ENCODE peak calls at places on chromosome X, in eight cellular contexts. One of them, this sample, is unnamed.

GRCh38 chrX:14377427-14377826 is 151.9 kb upstream of the GLRA2 start:
- DNase-seq in A549: no peak
- DNase-seq in psoas muscle: no peak
- DNase-seq in GM12892: no peak
- DNase-seq in fibroblast of lung: no peak
- DNase-seq in MCF 10A: no peak
- DNase-seq in amniotic stem cell: no peak
- DNase-seq in activated T-helper 1 cell treated with Interleukin-2 at 50 U/mL for 16 hours: no peak
- DNase-seq in this sample: no peak

GRCh38 chrX:2673611-2674010 is 17.5 kb upstream of the CD99 start:
- DNase-seq in A549: no peak
- DNase-seq in psoas muscle: no peak
- DNase-seq in GM12892: no peak
- DNase-seq in fibroblast of lung: no peak
- DNase-seq in MCF 10A: no peak
- DNase-seq in amniotic stem cell: no peak
- DNase-seq in activated T-helper 1 cell treated with Interleukin-2 at 50 U/mL for 16 hours: no peak
- DNase-seq in this sample: no peak

GRCh38 chrX:48945517-48946348 is 11.7 kb downstream of the OTUD5 start:
- DNase-seq in A549: peak
- DNase-seq in psoas muscle: no peak
- DNase-seq in GM12892: no peak
- DNase-seq in fibroblast of lung: peak
- DNase-seq in MCF 10A: peak
- DNase-seq in amniotic stem cell: peak
- DNase-seq in activated T-helper 1 cell treated with Interleukin-2 at 50 U/mL for 16 hours: peak
- DNase-seq in this sample: peak

GRCh38 chrX:38538134-38538533 is 23.2 kb upstream of the TSPAN7 start:
- DNase-seq in A549: no peak
- DNase-seq in psoas muscle: no peak
- DNase-seq in GM12892: no peak
- DNase-seq in fibroblast of lung: no peak
- DNase-seq in MCF 10A: peak
- DNase-seq in amniotic stem cell: no peak
- DNase-seq in activated T-helper 1 cell treated with Interleukin-2 at 50 U/mL for 16 hours: no peak
- DNase-seq in this sample: no peak

GRCh38 chrX:153905481-153906095 is 1.1 kb downstream of the AVPR2 start:
- DNase-seq in A549: no peak
- DNase-seq in psoas muscle: no peak
- DNase-seq in GM12892: no peak
- DNase-seq in fibroblast of lung: no peak
- DNase-seq in MCF 10A: no peak
- DNase-seq in amniotic stem cell: no peak
- DNase-seq in activated T-helper 1 cell treated with Interleukin-2 at 50 U/mL for 16 hours: no peak
- DNase-seq in this sample: no peak

GRCh38 chrX:24242649-24243556 is 71.0 kb downstream of the SUPT20HL2 start:
- DNase-seq in A549: no peak
- DNase-seq in psoas muscle: peak
- DNase-seq in GM12892: no peak
- DNase-seq in fibroblast of lung: peak
- DNase-seq in MCF 10A: peak
- DNase-seq in amniotic stem cell: peak
- DNase-seq in activated T-helper 1 cell treated with Interleukin-2 at 50 U/mL for 16 hours: no peak
- DNase-seq in this sample: no peak

GRCh38 chrX:134566506-134566905 is 91.8 kb downstream of the PLAC1 start:
- DNase-seq in A549: no peak
- DNase-seq in psoas muscle: no peak
- DNase-seq in GM12892: no peak
- DNase-seq in fibroblast of lung: no peak
- DNase-seq in MCF 10A: no peak
- DNase-seq in amniotic stem cell: no peak
- DNase-seq in activated T-helper 1 cell treated with Interleukin-2 at 50 U/mL for 16 hours: no peak
- DNase-seq in this sample: no peak

GRCh38 chrX:114841051-114841450 is 176.4 kb downstream of the IL13RA2 start:
- DNase-seq in A549: no peak
- DNase-seq in psoas muscle: no peak
- DNase-seq in GM12892: no peak
- DNase-seq in fibroblast of lung: no peak
- DNase-seq in MCF 10A: no peak
- DNase-seq in amniotic stem cell: no peak
- DNase-seq in activated T-helper 1 cell treated with Interleukin-2 at 50 U/mL for 16 hours: no peak
- DNase-seq in this sample: no peak

GRCh38 chrX:129115104-129115503 is 408.2 kb downstream of the SMARCA1 start:
- DNase-seq in A549: peak
- DNase-seq in psoas muscle: no peak
- DNase-seq in GM12892: no peak
- DNase-seq in fibroblast of lung: peak
- DNase-seq in MCF 10A: peak
- DNase-seq in amniotic stem cell: no peak
- DNase-seq in activated T-helper 1 cell treated with Interleukin-2 at 50 U/mL for 16 hours: no peak
- DNase-seq in this sample: peak

GRCh38 chrX:143095311-143095710 is 69.6 kb downstream of the SPANXN4 start:
- DNase-seq in A549: no peak
- DNase-seq in psoas muscle: no peak
- DNase-seq in GM12892: no peak
- DNase-seq in fibroblast of lung: no peak
- DNase-seq in MCF 10A: no peak
- DNase-seq in amniotic stem cell: no peak
- DNase-seq in activated T-helper 1 cell treated with Interleukin-2 at 50 U/mL for 16 hours: no peak
- DNase-seq in this sample: no peak

GRCh38 chrX:80810365-80810978 is 795 bp upstream of the BRWD3 start:
- DNase-seq in A549: peak
- DNase-seq in psoas muscle: no peak
- DNase-seq in GM12892: no peak
- DNase-seq in fibroblast of lung: peak
- DNase-seq in MCF 10A: peak
- DNase-seq in amniotic stem cell: no peak
- DNase-seq in activated T-helper 1 cell treated with Interleukin-2 at 50 U/mL for 16 hours: no peak
- DNase-seq in this sample: no peak

GRCh38 chrX:83185010-83185409 is 323.1 kb upstream of the POU3F4 start:
- DNase-seq in A549: no peak
- DNase-seq in psoas muscle: no peak
- DNase-seq in GM12892: no peak
- DNase-seq in fibroblast of lung: no peak
- DNase-seq in MCF 10A: no peak
- DNase-seq in amniotic stem cell: no peak
- DNase-seq in activated T-helper 1 cell treated with Interleukin-2 at 50 U/mL for 16 hours: no peak
- DNase-seq in this sample: no peak

GRCh38 chrX:154603438-154604430 is 15.3 kb downstream of the CTAG1B start:
- DNase-seq in A549: peak
- DNase-seq in psoas muscle: no peak
- DNase-seq in GM12892: no peak
- DNase-seq in fibroblast of lung: peak
- DNase-seq in MCF 10A: peak
- DNase-seq in amniotic stem cell: peak
- DNase-seq in activated T-helper 1 cell treated with Interleukin-2 at 50 U/mL for 16 hours: no peak
- DNase-seq in this sample: peak

GRCh38 chrX:130014770-130015169 is 32.3 kb downstream of the BCORL1 start:
- DNase-seq in A549: no peak
- DNase-seq in psoas muscle: no peak
- DNase-seq in GM12892: no peak
- DNase-seq in fibroblast of lung: no peak
- DNase-seq in MCF 10A: no peak
- DNase-seq in amniotic stem cell: no peak
- DNase-seq in activated T-helper 1 cell treated with Interleukin-2 at 50 U/mL for 16 hours: no peak
- DNase-seq in this sample: no peak

GRCh38 chrX:20274121-20274520 is 7.4 kb upstream of the RPS6KA3 start:
- DNase-seq in A549: no peak
- DNase-seq in psoas muscle: no peak
- DNase-seq in GM12892: no peak
- DNase-seq in fibroblast of lung: no peak
- DNase-seq in MCF 10A: no peak
- DNase-seq in amniotic stem cell: no peak
- DNase-seq in activated T-helper 1 cell treated with Interleukin-2 at 50 U/mL for 16 hours: no peak
- DNase-seq in this sample: no peak

GRCh38 chrX:35919536-35920309 is at the start of gene CFAP47:
- DNase-seq in A549: peak
- DNase-seq in psoas muscle: no peak
- DNase-seq in GM12892: no peak
- DNase-seq in fibroblast of lung: peak
- DNase-seq in MCF 10A: peak
- DNase-seq in amniotic stem cell: no peak
- DNase-seq in activated T-helper 1 cell treated with Interleukin-2 at 50 U/mL for 16 hours: no peak
- DNase-seq in this sample: peak

GRCh38 chrX:72121381-72121780 is 10.3 kb downstream of the RTL5 start:
- DNase-seq in A549: no peak
- DNase-seq in psoas muscle: peak
- DNase-seq in GM12892: no peak
- DNase-seq in fibroblast of lung: peak
- DNase-seq in MCF 10A: peak
- DNase-seq in amniotic stem cell: peak
- DNase-seq in activated T-helper 1 cell treated with Interleukin-2 at 50 U/mL for 16 hours: peak
- DNase-seq in this sample: no peak

This sample was measured in WERI-Rb-1.